ENCODE peak calls at places on chromosomes 11 and 22, in nine cellular contexts. One of them, this sample, is unnamed.

GRCh38 chr11:118625976-118626375 is 18.6 kb downstream of the PHLDB1 start:
- DNase-seq in mesendoderm: peak; percentile 67
- DNase-seq in Kasumi-1: no peak
- DNase-seq in stimulated activated effector memory CD8-positive, alpha-beta T cell treated with anti-CD3 and anti-CD28 coated beads, Interleukin-12 subunit alpha, Interleukin-12 subunit beta, amount 100 ng/mL, for 72 hours: no peak
- DNase-seq in astrocyte of the spinal cord: no peak
- DNase-seq in CD8-positive, alpha-beta T cell: no peak
- DNase-seq in activated CD4-positive, alpha-beta T cell treated with anti-CD3 and anti-CD28 coated beads for 24 hours: no peak
- DNase-seq in amniotic stem cell: no peak
- DNase-seq in AG09319: no peak
- DNase-seq in this sample: no peak

GRCh38 chr11:132300283-132300682 is 929.9 kb downstream of the NTM start:
- DNase-seq in stimulated activated effector memory CD8-positive, alpha-beta T cell treated with anti-CD3 and anti-CD28 coated beads, Interleukin-12 subunit alpha, Interleukin-12 subunit beta, amount 100 ng/mL, for 72 hours: no peak
- DNase-seq in mesendoderm: peak; percentile 48
- DNase-seq in activated CD4-positive, alpha-beta T cell treated with anti-CD3 and anti-CD28 coated beads for 24 hours: no peak
- DNase-seq in AG09319: no peak
- DNase-seq in CD8-positive, alpha-beta T cell: no peak
- DNase-seq in astrocyte of the spinal cord: no peak
- DNase-seq in amniotic stem cell: no peak
- DNase-seq in Kasumi-1: no peak
- DNase-seq in this sample: no peak

GRCh38 chr22:46931414-46931813 is 169.0 kb downstream of the TBC1D22A start:
- DNase-seq in Kasumi-1: no peak
- DNase-seq in CD8-positive, alpha-beta T cell: no peak
- DNase-seq in stimulated activated effector memory CD8-positive, alpha-beta T cell treated with anti-CD3 and anti-CD28 coated beads, Interleukin-12 subunit alpha, Interleukin-12 subunit beta, amount 100 ng/mL, for 72 hours: no peak
- DNase-seq in AG09319: no peak
- DNase-seq in astrocyte of the spinal cord: peak; percentile 24
- DNase-seq in amniotic stem cell: no peak
- DNase-seq in activated CD4-positive, alpha-beta T cell treated with anti-CD3 and anti-CD28 coated beads for 24 hours: no peak
- DNase-seq in mesendoderm: peak; percentile 59
- DNase-seq in this sample: peak; percentile 68

GRCh38 chr11:58259983-58260382 is 8.1 kb downstream of the OR10W1 start:
- DNase-seq in stimulated activated effector memory CD8-positive, alpha-beta T cell treated with anti-CD3 and anti-CD28 coated beads, Interleukin-12 subunit alpha, Interleukin-12 subunit beta, amount 100 ng/mL, for 72 hours: no peak
- DNase-seq in amniotic stem cell: no peak
- DNase-seq in Kasumi-1: no peak
- DNase-seq in mesendoderm: no peak
- DNase-seq in CD8-positive, alpha-beta T cell: no peak
- DNase-seq in activated CD4-positive, alpha-beta T cell treated with anti-CD3 and anti-CD28 coated beads for 24 hours: no peak
- DNase-seq in astrocyte of the spinal cord: no peak
- DNase-seq in AG09319: no peak
- DNase-seq in this sample: no peak

GRCh38 chr22:50186789-50187523 is 1.2 kb downstream of the TRABD start:
- DNase-seq in CD8-positive, alpha-beta T cell: peak; percentile 39
- DNase-seq in stimulated activated effector memory CD8-positive, alpha-beta T cell treated with anti-CD3 and anti-CD28 coated beads, Interleukin-12 subunit alpha, Interleukin-12 subunit beta, amount 100 ng/mL, for 72 hours: no peak
- DNase-seq in mesendoderm: no peak
- DNase-seq in AG09319: no peak
- DNase-seq in amniotic stem cell: no peak
- DNase-seq in Kasumi-1: no peak
- DNase-seq in astrocyte of the spinal cord: peak; percentile 26
- DNase-seq in activated CD4-positive, alpha-beta T cell treated with anti-CD3 and anti-CD28 coated beads for 24 hours: no peak
- DNase-seq in this sample: peak; percentile 96

GRCh38 chr11:9386901-9387300 is 2.4 kb downstream of the IPO7 start:
- DNase-seq in mesendoderm: no peak
- DNase-seq in CD8-positive, alpha-beta T cell: no peak
- DNase-seq in activated CD4-positive, alpha-beta T cell treated with anti-CD3 and anti-CD28 coated beads for 24 hours: no peak
- DNase-seq in Kasumi-1: peak; percentile 42
- DNase-seq in AG09319: no peak
- DNase-seq in astrocyte of the spinal cord: no peak
- DNase-seq in stimulated activated effector memory CD8-positive, alpha-beta T cell treated with anti-CD3 and anti-CD28 coated beads, Interleukin-12 subunit alpha, Interleukin-12 subunit beta, amount 100 ng/mL, for 72 hours: no peak
- DNase-seq in amniotic stem cell: no peak
- DNase-seq in this sample: no peak

GRCh38 chr11:110463153-110463552 is 33.4 kb downstream of the FDX1 start:
- DNase-seq in astrocyte of the spinal cord: peak; percentile 57
- DNase-seq in activated CD4-positive, alpha-beta T cell treated with anti-CD3 and anti-CD28 coated beads for 24 hours: no peak
- DNase-seq in stimulated activated effector memory CD8-positive, alpha-beta T cell treated with anti-CD3 and anti-CD28 coated beads, Interleukin-12 subunit alpha, Interleukin-12 subunit beta, amount 100 ng/mL, for 72 hours: no peak
- DNase-seq in amniotic stem cell: no peak
- DNase-seq in CD8-positive, alpha-beta T cell: peak; percentile 21
- DNase-seq in mesendoderm: peak; percentile 64
- DNase-seq in Kasumi-1: peak; percentile 64
- DNase-seq in AG09319: peak; percentile 22
- DNase-seq in this sample: peak; percentile 34

GRCh38 chr11:7256943-7257342 is 5.2 kb downstream of the SYT9 start:
- DNase-seq in mesendoderm: no peak
- DNase-seq in AG09319: no peak
- DNase-seq in activated CD4-positive, alpha-beta T cell treated with anti-CD3 and anti-CD28 coated beads for 24 hours: no peak
- DNase-seq in CD8-positive, alpha-beta T cell: no peak
- DNase-seq in astrocyte of the spinal cord: no peak
- DNase-seq in amniotic stem cell: no peak
- DNase-seq in Kasumi-1: no peak
- DNase-seq in stimulated activated effector memory CD8-positive, alpha-beta T cell treated with anti-CD3 and anti-CD28 coated beads, Interleukin-12 subunit alpha, Interleukin-12 subunit beta, amount 100 ng/mL, for 72 hours: no peak
- DNase-seq in this sample: no peak

GRCh38 chr22:42185915-42186439 is 55.4 kb upstream of the CYP2D6 start:
- DNase-seq in activated CD4-positive, alpha-beta T cell treated with anti-CD3 and anti-CD28 coated beads for 24 hours: no peak
- DNase-seq in amniotic stem cell: no peak
- DNase-seq in mesendoderm: no peak
- DNase-seq in CD8-positive, alpha-beta T cell: no peak
- DNase-seq in AG09319: no peak
- DNase-seq in stimulated activated effector memory CD8-positive, alpha-beta T cell treated with anti-CD3 and anti-CD28 coated beads, Interleukin-12 subunit alpha, Interleukin-12 subunit beta, amount 100 ng/mL, for 72 hours: no peak
- DNase-seq in Kasumi-1: no peak
- DNase-seq in astrocyte of the spinal cord: no peak
- DNase-seq in this sample: no peak

GRCh38 chr22:24587948-24588347 is 4.9 kb downstream of the LRRC75B start:
- DNase-seq in AG09319: no peak
- DNase-seq in amniotic stem cell: no peak
- DNase-seq in mesendoderm: no peak
- DNase-seq in CD8-positive, alpha-beta T cell: no peak
- DNase-seq in Kasumi-1: no peak
- DNase-seq in activated CD4-positive, alpha-beta T cell treated with anti-CD3 and anti-CD28 coated beads for 24 hours: no peak
- DNase-seq in stimulated activated effector memory CD8-positive, alpha-beta T cell treated with anti-CD3 and anti-CD28 coated beads, Interleukin-12 subunit alpha, Interleukin-12 subunit beta, amount 100 ng/mL, for 72 hours: no peak
- DNase-seq in astrocyte of the spinal cord: no peak
- DNase-seq in this sample: peak; percentile 59

GRCh38 chr11:67576742-67577475 is 6.7 kb upstream of the GSTP1 start:
- DNase-seq in activated CD4-positive, alpha-beta T cell treated with anti-CD3 and anti-CD28 coated beads for 24 hours: no peak
- DNase-seq in astrocyte of the spinal cord: no peak
- DNase-seq in stimulated activated effector memory CD8-positive, alpha-beta T cell treated with anti-CD3 and anti-CD28 coated beads, Interleukin-12 subunit alpha, Interleukin-12 subunit beta, amount 100 ng/mL, for 72 hours: no peak
- DNase-seq in Kasumi-1: peak; percentile 6
- DNase-seq in amniotic stem cell: no peak
- DNase-seq in AG09319: no peak
- DNase-seq in mesendoderm: no peak
- DNase-seq in CD8-positive, alpha-beta T cell: no peak
- DNase-seq in this sample: no peak

GRCh38 chr11:72712168-72712721 is 38.0 kb upstream of the PDE2A start:
- DNase-seq in Kasumi-1: no peak
- DNase-seq in mesendoderm: no peak
- DNase-seq in stimulated activated effector memory CD8-positive, alpha-beta T cell treated with anti-CD3 and anti-CD28 coated beads, Interleukin-12 subunit alpha, Interleukin-12 subunit beta, amount 100 ng/mL, for 72 hours: no peak
- DNase-seq in astrocyte of the spinal cord: no peak
- DNase-seq in AG09319: no peak
- DNase-seq in activated CD4-positive, alpha-beta T cell treated with anti-CD3 and anti-CD28 coated beads for 24 hours: no peak
- DNase-seq in amniotic stem cell: no peak
- DNase-seq in CD8-positive, alpha-beta T cell: no peak
- DNase-seq in this sample: peak; percentile 92

GRCh38 chr11:33691051-33691864 is 9.4 kb downstream of the C11orf91 start:
- DNase-seq in amniotic stem cell: no peak
- DNase-seq in activated CD4-positive, alpha-beta T cell treated with anti-CD3 and anti-CD28 coated beads for 24 hours: no peak
- DNase-seq in astrocyte of the spinal cord: peak; percentile 47
- DNase-seq in CD8-positive, alpha-beta T cell: no peak
- DNase-seq in stimulated activated effector memory CD8-positive, alpha-beta T cell treated with anti-CD3 and anti-CD28 coated beads, Interleukin-12 subunit alpha, Interleukin-12 subunit beta, amount 100 ng/mL, for 72 hours: no peak
- DNase-seq in Kasumi-1: no peak
- DNase-seq in AG09319: no peak
- DNase-seq in mesendoderm: peak; percentile 62
- DNase-seq in this sample: no peak

GRCh38 chr11:31872074-31872440 is 60.9 kb upstream of the PAX6 start:
- DNase-seq in activated CD4-positive, alpha-beta T cell treated with anti-CD3 and anti-CD28 coated beads for 24 hours: no peak
- DNase-seq in amniotic stem cell: no peak
- DNase-seq in mesendoderm: no peak
- DNase-seq in AG09319: no peak
- DNase-seq in Kasumi-1: no peak
- DNase-seq in stimulated activated effector memory CD8-positive, alpha-beta T cell treated with anti-CD3 and anti-CD28 coated beads, Interleukin-12 subunit alpha, Interleukin-12 subunit beta, amount 100 ng/mL, for 72 hours: no peak
- DNase-seq in astrocyte of the spinal cord: no peak
- DNase-seq in CD8-positive, alpha-beta T cell: no peak
- DNase-seq in this sample: no peak

GRCh38 chr22:40684728-40685127 is 5.4 kb downstream of the MCHR1 start:
- DNase-seq in CD8-positive, alpha-beta T cell: no peak
- DNase-seq in astrocyte of the spinal cord: no peak
- DNase-seq in Kasumi-1: no peak
- DNase-seq in amniotic stem cell: no peak
- DNase-seq in mesendoderm: peak; percentile 88
- DNase-seq in AG09319: no peak
- DNase-seq in activated CD4-positive, alpha-beta T cell treated with anti-CD3 and anti-CD28 coated beads for 24 hours: no peak
- DNase-seq in stimulated activated effector memory CD8-positive, alpha-beta T cell treated with anti-CD3 and anti-CD28 coated beads, Interleukin-12 subunit alpha, Interleukin-12 subunit beta, amount 100 ng/mL, for 72 hours: peak; percentile 55
- DNase-seq in this sample: no peak

This sample was measured in osteoblast.